ENCODE peak calls at places on chromosomes 11 and 22, in ten cellular contexts. One of them, this sample, is unnamed.

GRCh38 chr11:117823294-117823940 is 1.1 kb downstream of the FXYD2 start:
- DNase-seq in T-helper 9 cell: no peak
- DNase-seq in progenitor cell of endocrine pancreas: no peak
- DNase-seq in posterior vena cava: peak; percentile 85
- DNase-seq in HFFc6: no peak
- DNase-seq in RWPE1: no peak
- DNase-seq in lower leg skin: peak; percentile 81
- DNase-seq in kidney epithelial cell: no peak
- DNase-seq in hippocampal formation: no peak
- DNase-seq in GM10248: peak; percentile 36
- DNase-seq in this sample: no peak

GRCh38 chr11:57216463-57216862 is 20.6 kb downstream of the APLNR start:
- DNase-seq in T-helper 9 cell: no peak
- DNase-seq in progenitor cell of endocrine pancreas: no peak
- DNase-seq in posterior vena cava: no peak
- DNase-seq in HFFc6: no peak
- DNase-seq in RWPE1: no peak
- DNase-seq in lower leg skin: no peak
- DNase-seq in kidney epithelial cell: no peak
- DNase-seq in hippocampal formation: no peak
- DNase-seq in GM10248: no peak
- DNase-seq in this sample: no peak

GRCh38 chr11:88692306-88692705 is 354.8 kb upstream of the CTSC start:
- DNase-seq in T-helper 9 cell: no peak
- DNase-seq in progenitor cell of endocrine pancreas: no peak
- DNase-seq in posterior vena cava: no peak
- DNase-seq in HFFc6: no peak
- DNase-seq in RWPE1: no peak
- DNase-seq in lower leg skin: no peak
- DNase-seq in kidney epithelial cell: no peak
- DNase-seq in hippocampal formation: no peak
- DNase-seq in GM10248: no peak
- DNase-seq in this sample: no peak

GRCh38 chr11:47355283-47356128 is 3.0 kb upstream of the MYBPC3 start:
- DNase-seq in T-helper 9 cell: no peak
- DNase-seq in progenitor cell of endocrine pancreas: peak; percentile 97
- DNase-seq in posterior vena cava: peak; percentile 96
- DNase-seq in HFFc6: peak; percentile 86
- DNase-seq in RWPE1: peak; percentile 76
- DNase-seq in lower leg skin: peak; percentile 98
- DNase-seq in kidney epithelial cell: peak; percentile 70
- DNase-seq in hippocampal formation: peak; percentile 78
- DNase-seq in GM10248: no peak
- DNase-seq in this sample: peak; percentile 49

GRCh38 chr11:124605719-124606118 is 5.5 kb upstream of the PANX3 start:
- DNase-seq in T-helper 9 cell: no peak
- DNase-seq in progenitor cell of endocrine pancreas: no peak
- DNase-seq in posterior vena cava: no peak
- DNase-seq in HFFc6: no peak
- DNase-seq in RWPE1: no peak
- DNase-seq in lower leg skin: no peak
- DNase-seq in kidney epithelial cell: no peak
- DNase-seq in hippocampal formation: no peak
- DNase-seq in GM10248: no peak
- DNase-seq in this sample: no peak

GRCh38 chr22:19287889-19288288 is 3.6 kb downstream of the CLTCL1 start:
- DNase-seq in T-helper 9 cell: no peak
- DNase-seq in progenitor cell of endocrine pancreas: no peak
- DNase-seq in posterior vena cava: no peak
- DNase-seq in HFFc6: peak; percentile 75
- DNase-seq in RWPE1: no peak
- DNase-seq in lower leg skin: no peak
- DNase-seq in kidney epithelial cell: peak; percentile 82
- DNase-seq in hippocampal formation: no peak
- DNase-seq in GM10248: no peak
- DNase-seq in this sample: no peak

GRCh38 chr11:13294771-13295579 is 17.4 kb downstream of the BMAL1 start:
- DNase-seq in T-helper 9 cell: no peak
- DNase-seq in progenitor cell of endocrine pancreas: no peak
- DNase-seq in posterior vena cava: no peak
- DNase-seq in HFFc6: no peak
- DNase-seq in RWPE1: no peak
- DNase-seq in lower leg skin: no peak
- DNase-seq in kidney epithelial cell: no peak
- DNase-seq in hippocampal formation: no peak
- DNase-seq in GM10248: no peak
- DNase-seq in this sample: no peak

GRCh38 chr22:28349114-28349513 is 330.5 kb downstream of the TTC28 start:
- DNase-seq in T-helper 9 cell: no peak
- DNase-seq in progenitor cell of endocrine pancreas: no peak
- DNase-seq in posterior vena cava: no peak
- DNase-seq in HFFc6: no peak
- DNase-seq in RWPE1: no peak
- DNase-seq in lower leg skin: no peak
- DNase-seq in kidney epithelial cell: no peak
- DNase-seq in hippocampal formation: no peak
- DNase-seq in GM10248: no peak
- DNase-seq in this sample: no peak

GRCh38 chr22:21447694-21448402 is 19.3 kb upstream of the TMEM191C start:
- DNase-seq in T-helper 9 cell: no peak
- DNase-seq in progenitor cell of endocrine pancreas: no peak
- DNase-seq in posterior vena cava: peak; percentile 57
- DNase-seq in HFFc6: no peak
- DNase-seq in RWPE1: no peak
- DNase-seq in lower leg skin: peak; percentile 77
- DNase-seq in kidney epithelial cell: no peak
- DNase-seq in hippocampal formation: no peak
- DNase-seq in GM10248: no peak
- DNase-seq in this sample: no peak

GRCh38 chr11:13297308-13297916 is 19.8 kb downstream of the BMAL1 start:
- DNase-seq in T-helper 9 cell: no peak
- DNase-seq in progenitor cell of endocrine pancreas: no peak
- DNase-seq in posterior vena cava: no peak
- DNase-seq in HFFc6: no peak
- DNase-seq in RWPE1: no peak
- DNase-seq in lower leg skin: no peak
- DNase-seq in kidney epithelial cell: no peak
- DNase-seq in hippocampal formation: no peak
- DNase-seq in GM10248: no peak
- DNase-seq in this sample: no peak

GRCh38 chr11:116062526-116063171 is 558.4 kb upstream of the CADM1 start:
- DNase-seq in T-helper 9 cell: no peak
- DNase-seq in progenitor cell of endocrine pancreas: no peak
- DNase-seq in posterior vena cava: peak; percentile 60
- DNase-seq in HFFc6: no peak
- DNase-seq in RWPE1: no peak
- DNase-seq in lower leg skin: no peak
- DNase-seq in kidney epithelial cell: no peak
- DNase-seq in hippocampal formation: no peak
- DNase-seq in GM10248: peak; percentile 37
- DNase-seq in this sample: no peak

GRCh38 chr22:46734830-46735453 is 3.1 kb downstream of the CERK start:
- DNase-seq in T-helper 9 cell: peak; percentile 77
- DNase-seq in progenitor cell of endocrine pancreas: no peak
- DNase-seq in posterior vena cava: peak; percentile 88
- DNase-seq in HFFc6: no peak
- DNase-seq in RWPE1: no peak
- DNase-seq in lower leg skin: no peak
- DNase-seq in kidney epithelial cell: no peak
- DNase-seq in hippocampal formation: no peak
- DNase-seq in GM10248: peak; percentile 72
- DNase-seq in this sample: no peak

GRCh38 chr11:71396548-71397123 is 51.6 kb downstream of the DHCR7 start:
- DNase-seq in T-helper 9 cell: no peak
- DNase-seq in progenitor cell of endocrine pancreas: no peak
- DNase-seq in posterior vena cava: no peak
- DNase-seq in HFFc6: no peak
- DNase-seq in RWPE1: no peak
- DNase-seq in lower leg skin: no peak
- DNase-seq in kidney epithelial cell: no peak
- DNase-seq in hippocampal formation: no peak
- DNase-seq in GM10248: no peak
- DNase-seq in this sample: no peak

GRCh38 chr11:33172996-33173395 is 11.7 kb upstream of the CSTF3 start:
- DNase-seq in T-helper 9 cell: no peak
- DNase-seq in progenitor cell of endocrine pancreas: no peak
- DNase-seq in posterior vena cava: no peak
- DNase-seq in HFFc6: no peak
- DNase-seq in RWPE1: no peak
- DNase-seq in lower leg skin: no peak
- DNase-seq in kidney epithelial cell: no peak
- DNase-seq in hippocampal formation: no peak
- DNase-seq in GM10248: no peak
- DNase-seq in this sample: no peak

GRCh38 chr22:37133304-37134018 is 16.3 kb downstream of the IL2RB start:
- DNase-seq in T-helper 9 cell: no peak
- DNase-seq in progenitor cell of endocrine pancreas: no peak
- DNase-seq in posterior vena cava: no peak
- DNase-seq in HFFc6: no peak
- DNase-seq in RWPE1: no peak
- DNase-seq in lower leg skin: no peak
- DNase-seq in kidney epithelial cell: no peak
- DNase-seq in hippocampal formation: no peak
- DNase-seq in GM10248: no peak
- DNase-seq in this sample: no peak

GRCh38 chr11:64044730-64045386 is 9.1 kb downstream of the FLRT1 start:
- DNase-seq in T-helper 9 cell: no peak
- DNase-seq in progenitor cell of endocrine pancreas: no peak
- DNase-seq in posterior vena cava: no peak
- DNase-seq in HFFc6: no peak
- DNase-seq in RWPE1: no peak
- DNase-seq in lower leg skin: no peak
- DNase-seq in kidney epithelial cell: no peak
- DNase-seq in hippocampal formation: no peak
- DNase-seq in GM10248: no peak
- DNase-seq in this sample: no peak

GRCh38 chr11:82864268-82864667 is 36.0 kb downstream of the PRCP start:
- DNase-seq in T-helper 9 cell: no peak
- DNase-seq in progenitor cell of endocrine pancreas: peak; percentile 11
- DNase-seq in posterior vena cava: peak; percentile 88
- DNase-seq in HFFc6: peak; percentile 51
- DNase-seq in RWPE1: peak; percentile 64
- DNase-seq in lower leg skin: peak; percentile 94
- DNase-seq in kidney epithelial cell: no peak
- DNase-seq in hippocampal formation: peak; percentile 72
- DNase-seq in GM10248: peak; percentile 28
- DNase-seq in this sample: no peak

GRCh38 chr11:130827697-130828377 is 88.4 kb downstream of the SNX19 start:
- DNase-seq in T-helper 9 cell: no peak
- DNase-seq in progenitor cell of endocrine pancreas: peak; percentile 37
- DNase-seq in posterior vena cava: peak; percentile 91
- DNase-seq in HFFc6: peak; percentile 72
- DNase-seq in RWPE1: peak; percentile 68
- DNase-seq in lower leg skin: peak; percentile 89
- DNase-seq in kidney epithelial cell: no peak
- DNase-seq in hippocampal formation: no peak
- DNase-seq in GM10248: peak; percentile 25
- DNase-seq in this sample: peak; percentile 33

GRCh38 chr22:20583471-20583922 is 76.1 kb downstream of the MED15 start:
- DNase-seq in T-helper 9 cell: no peak
- DNase-seq in progenitor cell of endocrine pancreas: no peak
- DNase-seq in posterior vena cava: no peak
- DNase-seq in HFFc6: no peak
- DNase-seq in RWPE1: no peak
- DNase-seq in lower leg skin: no peak
- DNase-seq in kidney epithelial cell: no peak
- DNase-seq in hippocampal formation: peak; percentile 48
- DNase-seq in GM10248: no peak
- DNase-seq in this sample: no peak

GRCh38 chr22:49645257-49645656 is 182.4 kb downstream of the BRD1 start:
- DNase-seq in T-helper 9 cell: no peak
- DNase-seq in progenitor cell of endocrine pancreas: no peak
- DNase-seq in posterior vena cava: no peak
- DNase-seq in HFFc6: no peak
- DNase-seq in RWPE1: no peak
- DNase-seq in lower leg skin: no peak
- DNase-seq in kidney epithelial cell: no peak
- DNase-seq in hippocampal formation: no peak
- DNase-seq in GM10248: no peak
- DNase-seq in this sample: no peak

GRCh38 chr11:77125191-77125590 is 2.9 kb upstream of the MYO7A start:
- DNase-seq in T-helper 9 cell: no peak
- DNase-seq in progenitor cell of endocrine pancreas: no peak
- DNase-seq in posterior vena cava: no peak
- DNase-seq in HFFc6: no peak
- DNase-seq in RWPE1: no peak
- DNase-seq in lower leg skin: no peak
- DNase-seq in kidney epithelial cell: no peak
- DNase-seq in hippocampal formation: no peak
- DNase-seq in GM10248: no peak
- DNase-seq in this sample: no peak

This sample was measured in foreskin keratinocyte.